ENCODE peak calls at places on chromosomes 5 and 9, in four cellular contexts. One of them, this sample, is unnamed.

GRCh38 chr5:107558951-107559350 is 111.8 kb downstream of the EFNA5 start:
- DNase-seq in lung: no peak
- DNase-seq in pancreas: no peak
- DNase-seq in CD8-positive, alpha-beta memory T cell: no peak
- DNase-seq in this sample: peak

GRCh38 chr5:14753947-14754346 is 89.4 kb downstream of the OTULIN start:
- DNase-seq in lung: no peak
- DNase-seq in pancreas: no peak
- DNase-seq in CD8-positive, alpha-beta memory T cell: no peak
- DNase-seq in this sample: no peak

GRCh38 chr5:99644822-99645221 is 716.0 kb upstream of the CHD1 start:
- DNase-seq in pancreas: no peak
- DNase-seq in lung: no peak
- DNase-seq in CD8-positive, alpha-beta memory T cell: no peak
- DNase-seq in this sample: no peak

GRCh38 chr9:125906144-125906543 is 159.0 kb downstream of the PBX3 start:
- DNase-seq in lung: no peak
- DNase-seq in CD8-positive, alpha-beta memory T cell: no peak
- DNase-seq in pancreas: no peak
- DNase-seq in this sample: no peak

GRCh38 chr5:110517396-110517795 is 209.1 kb downstream of the TMEM232 start:
- DNase-seq in CD8-positive, alpha-beta memory T cell: no peak
- DNase-seq in pancreas: no peak
- DNase-seq in lung: no peak
- DNase-seq in this sample: peak

GRCh38 chr9:133360400-133361393 is 4.3 kb downstream of the SURF2 start:
- DNase-seq in pancreas: peak
- DNase-seq in CD8-positive, alpha-beta memory T cell: no peak
- DNase-seq in lung: no peak
- DNase-seq in this sample: no peak

GRCh38 chr5:82019342-82020138 is 47.7 kb downstream of the ATG10 start:
- DNase-seq in lung: no peak
- DNase-seq in CD8-positive, alpha-beta memory T cell: no peak
- DNase-seq in pancreas: no peak
- DNase-seq in this sample: no peak

GRCh38 chr5:1763548-1763911 is 36.1 kb downstream of the MRPL36 start:
- DNase-seq in pancreas: peak
- DNase-seq in lung: no peak
- DNase-seq in CD8-positive, alpha-beta memory T cell: peak
- DNase-seq in this sample: peak

GRCh38 chr9:92964607-92964975 is 17.3 kb downstream of the FGD3 start:
- DNase-seq in lung: no peak
- DNase-seq in pancreas: no peak
- DNase-seq in CD8-positive, alpha-beta memory T cell: no peak
- DNase-seq in this sample: no peak

GRCh38 chr5:124773291-124774001 is 27.0 kb upstream of the ZNF608 start:
- DNase-seq in pancreas: no peak
- DNase-seq in CD8-positive, alpha-beta memory T cell: no peak
- DNase-seq in lung: no peak
- DNase-seq in this sample: no peak

GRCh38 chr9:79880626-79881025 is 308.9 kb downstream of the TLE4 start:
- DNase-seq in lung: no peak
- DNase-seq in pancreas: no peak
- DNase-seq in CD8-positive, alpha-beta memory T cell: no peak
- DNase-seq in this sample: no peak

GRCh38 chr9:79889325-79889724 is 317.6 kb downstream of the TLE4 start:
- DNase-seq in CD8-positive, alpha-beta memory T cell: no peak
- DNase-seq in pancreas: no peak
- DNase-seq in lung: no peak
- DNase-seq in this sample: no peak

GRCh38 chr9:79883073-79883645 is 311.4 kb downstream of the TLE4 start:
- DNase-seq in lung: no peak
- DNase-seq in pancreas: no peak
- DNase-seq in CD8-positive, alpha-beta memory T cell: peak
- DNase-seq in this sample: no peak

GRCh38 chr9:79885093-79885857 is 313.5 kb downstream of the TLE4 start:
- DNase-seq in pancreas: no peak
- DNase-seq in lung: no peak
- DNase-seq in CD8-positive, alpha-beta memory T cell: no peak
- DNase-seq in this sample: no peak
- H3K4me3 ChIP-seq in pancreas: no peak
- H3K4me3 ChIP-seq in lung: no peak
- H3K4me3 ChIP-seq in CD8-positive, alpha-beta memory T cell: no peak
- H3K4me3 ChIP-seq in this sample: no peak

DNA sequence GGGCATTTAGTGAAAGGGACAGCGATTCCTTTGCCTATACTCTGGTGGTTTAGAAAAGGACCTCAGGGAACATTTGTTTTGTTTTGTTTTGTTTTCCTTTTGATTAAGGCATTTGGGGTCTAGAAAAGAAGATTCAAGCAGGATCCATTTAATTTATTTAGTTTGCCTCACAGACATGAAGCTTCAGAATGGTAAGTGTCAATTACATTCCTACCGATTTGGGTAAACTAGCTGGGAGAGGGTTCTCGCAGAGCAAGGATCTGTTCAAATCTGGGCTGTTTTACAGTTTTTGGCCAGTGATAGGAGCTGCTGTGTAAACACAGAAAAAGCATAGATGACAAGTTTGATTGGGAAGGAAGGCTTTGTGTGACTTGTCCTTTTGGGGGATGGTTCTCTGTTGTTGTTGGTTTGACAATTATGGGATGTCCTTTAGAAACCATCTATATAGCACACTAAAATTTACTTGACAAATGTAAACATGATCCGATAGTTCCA is 470.3 kb upstream of the WWC1 start:
- DNase-seq in CD8-positive, alpha-beta memory T cell: no peak
- DNase-seq in pancreas: no peak
- DNase-seq in lung: no peak
- DNase-seq in this sample: no peak
- H3K4me3 ChIP-seq in CD8-positive, alpha-beta memory T cell: no peak
- H3K4me3 ChIP-seq in pancreas: no peak
- H3K4me3 ChIP-seq in lung: no peak
- H3K4me3 ChIP-seq in this sample: no peak

GRCh38 chr5:100898504-100899346 is 4.4 kb downstream of the ST8SIA4 start:
- DNase-seq in pancreas: no peak
- DNase-seq in lung: no peak
- DNase-seq in CD8-positive, alpha-beta memory T cell: no peak
- DNase-seq in this sample: no peak

GRCh38 chr5:100900142-100900795 is 2.8 kb downstream of the ST8SIA4 start:
- DNase-seq in pancreas: peak
- DNase-seq in lung: peak
- DNase-seq in CD8-positive, alpha-beta memory T cell: no peak
- DNase-seq in this sample: peak

GRCh38 chr5:100899675-100900074 is 3.4 kb downstream of the ST8SIA4 start:
- DNase-seq in CD8-positive, alpha-beta memory T cell: no peak
- DNase-seq in pancreas: no peak
- DNase-seq in lung: no peak
- DNase-seq in this sample: no peak

GRCh38 chr5:100900796-100901731 is 2.0 kb downstream of the ST8SIA4 start:
- DNase-seq in pancreas: peak
- DNase-seq in CD8-positive, alpha-beta memory T cell: peak
- DNase-seq in lung: peak
- DNase-seq in this sample: peak

DNA sequence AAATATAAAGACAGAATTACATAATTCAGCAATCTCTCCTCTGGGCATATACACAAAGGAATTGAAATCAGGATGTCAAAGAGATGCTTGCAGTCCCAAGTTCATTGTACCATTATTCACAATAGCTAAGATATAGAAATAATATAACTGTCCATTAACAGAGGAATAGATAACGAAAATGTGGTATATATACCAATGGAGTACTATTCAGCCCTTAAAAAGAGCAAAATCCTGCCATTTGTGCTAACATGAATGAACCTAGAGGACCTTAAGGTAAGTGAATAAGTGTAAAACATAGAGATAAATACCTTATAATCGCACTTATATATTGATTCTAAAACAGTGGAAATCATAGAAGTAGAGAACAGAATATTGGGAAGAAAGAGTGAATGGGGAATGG is 7.0 kb downstream of the ST8SIA4 start:
- DNase-seq in lung: no peak
- DNase-seq in CD8-positive, alpha-beta memory T cell: no peak
- DNase-seq in pancreas: no peak
- DNase-seq in this sample: no peak
- H3K4me3 ChIP-seq in lung: no peak
- H3K4me3 ChIP-seq in CD8-positive, alpha-beta memory T cell: no peak
- H3K4me3 ChIP-seq in pancreas: no peak
- H3K4me3 ChIP-seq in this sample: no peak

GRCh38 chr5:180354966-180355365 is 1.8 kb upstream of the GFPT2 start:
- DNase-seq in CD8-positive, alpha-beta memory T cell: no peak
- DNase-seq in pancreas: peak
- DNase-seq in lung: no peak
- DNase-seq in this sample: no peak

GRCh38 chr5:180353226-180353962 is at the start of gene GFPT2:
- DNase-seq in lung: peak
- DNase-seq in CD8-positive, alpha-beta memory T cell: peak
- DNase-seq in pancreas: peak
- DNase-seq in this sample: peak

GRCh38 chr5:180352116-180352975 is 790 bp downstream of the GFPT2 start:
- DNase-seq in lung: no peak
- DNase-seq in pancreas: peak
- DNase-seq in CD8-positive, alpha-beta memory T cell: no peak
- DNase-seq in this sample: peak

GRCh38 chr5:180352976-180353225 is 235 bp downstream of the GFPT2 start:
- DNase-seq in lung: no peak
- DNase-seq in pancreas: no peak
- DNase-seq in CD8-positive, alpha-beta memory T cell: no peak
- DNase-seq in this sample: peak

GRCh38 chr5:180353963-180354574 is 933 bp upstream of the GFPT2 start:
- DNase-seq in lung: no peak
- DNase-seq in CD8-positive, alpha-beta memory T cell: no peak
- DNase-seq in pancreas: peak
- DNase-seq in this sample: peak
- H3K4me3 ChIP-seq in lung: peak
- H3K4me3 ChIP-seq in CD8-positive, alpha-beta memory T cell: peak
- H3K4me3 ChIP-seq in pancreas: peak
- H3K4me3 ChIP-seq in this sample: peak

GRCh38 chr9:124006448-124007156 is 5.0 kb upstream of the LHX2 start:
- DNase-seq in CD8-positive, alpha-beta memory T cell: no peak
- DNase-seq in lung: no peak
- DNase-seq in pancreas: no peak
- DNase-seq in this sample: no peak
- H3K4me3 ChIP-seq in CD8-positive, alpha-beta memory T cell: no peak
- H3K4me3 ChIP-seq in lung: no peak
- H3K4me3 ChIP-seq in pancreas: no peak
- H3K4me3 ChIP-seq in this sample: no peak

GRCh38 chr5:176432707-176433106 is 15.5 kb upstream of the FAF2 start:
- DNase-seq in CD8-positive, alpha-beta memory T cell: no peak
- DNase-seq in lung: no peak
- DNase-seq in pancreas: no peak
- DNase-seq in this sample: no peak

GRCh38 chr5:176440932-176441706 is 7.1 kb upstream of the FAF2 start:
- DNase-seq in CD8-positive, alpha-beta memory T cell: no peak
- DNase-seq in pancreas: no peak
- DNase-seq in lung: no peak
- DNase-seq in this sample: no peak

GRCh38 chr5:176438959-176439757 is 9.0 kb upstream of the FAF2 start:
- DNase-seq in pancreas: no peak
- DNase-seq in CD8-positive, alpha-beta memory T cell: no peak
- DNase-seq in lung: no peak
- DNase-seq in this sample: no peak

GRCh38 chr5:176441921-176442323 is 6.3 kb upstream of the FAF2 start:
- DNase-seq in CD8-positive, alpha-beta memory T cell: no peak
- DNase-seq in lung: no peak
- DNase-seq in pancreas: no peak
- DNase-seq in this sample: peak

GRCh38 chr5:176436641-176437040 is 11.5 kb upstream of the FAF2 start:
- DNase-seq in pancreas: no peak
- DNase-seq in CD8-positive, alpha-beta memory T cell: no peak
- DNase-seq in lung: no peak
- DNase-seq in this sample: no peak
- H3K4me3 ChIP-seq in pancreas: no peak
- H3K4me3 ChIP-seq in CD8-positive, alpha-beta memory T cell: no peak
- H3K4me3 ChIP-seq in lung: no peak
- H3K4me3 ChIP-seq in this sample: no peak

DNA sequence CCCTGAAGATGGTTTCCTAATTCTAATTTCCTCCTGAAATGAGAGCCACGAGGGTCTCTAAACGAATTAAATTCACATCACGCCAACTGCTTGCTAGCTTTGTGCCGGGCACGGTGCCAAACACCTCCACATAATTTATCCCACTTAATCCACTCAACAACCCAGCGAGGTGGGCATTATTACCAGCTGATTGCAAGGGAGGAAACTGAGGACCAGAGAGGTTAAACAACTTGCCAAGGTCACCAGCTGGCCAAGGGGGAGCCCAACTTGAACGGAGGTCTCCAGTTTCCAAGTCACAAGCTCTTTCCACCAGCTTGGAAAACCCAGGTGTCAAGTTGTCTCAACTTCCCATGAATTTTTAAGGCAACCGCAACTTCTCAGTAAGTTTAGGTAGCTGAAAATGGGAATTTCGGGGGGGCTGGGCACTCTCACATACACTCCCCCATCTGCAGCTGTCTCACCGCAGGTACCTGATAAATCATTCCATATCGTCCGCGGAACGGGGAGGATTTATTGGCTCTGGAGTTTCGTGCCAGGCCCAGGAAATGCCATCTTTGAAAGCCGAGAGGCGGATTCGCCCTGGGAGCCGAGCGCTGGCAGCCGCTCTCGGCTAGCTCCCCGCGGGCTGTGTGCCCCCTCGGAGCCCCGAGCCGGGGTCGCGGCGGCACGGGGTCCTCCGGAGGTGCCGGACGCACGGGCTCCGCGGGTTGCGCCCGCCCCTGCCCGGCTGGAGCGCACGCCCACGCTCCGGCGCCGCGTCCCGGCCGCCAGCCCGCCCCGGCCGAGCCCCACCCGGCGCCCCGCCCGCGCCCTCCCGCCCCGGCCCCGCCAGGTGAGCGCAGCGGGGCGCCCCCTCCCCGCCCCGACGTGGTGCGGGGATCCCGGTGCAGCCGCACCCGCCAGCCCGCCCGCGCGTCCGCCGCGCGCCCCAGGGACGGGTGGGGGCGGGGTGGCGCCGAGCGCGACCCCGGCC is 628 bp downstream of the PTPN3 start:
- DNase-seq in lung: no peak
- DNase-seq in CD8-positive, alpha-beta memory T cell: no peak
- DNase-seq in pancreas: no peak
- DNase-seq in this sample: peak
- H3K4me3 ChIP-seq in lung: peak
- H3K4me3 ChIP-seq in CD8-positive, alpha-beta memory T cell: no peak
- H3K4me3 ChIP-seq in pancreas: no peak
- H3K4me3 ChIP-seq in this sample: peak